ENCODE peak calls at places on chromosome 2, in four cellular contexts. Q is vagina, B is A673, V is BE2C. J is an unnamed sample.

GRCh38 chr2:65779021-65779420 is 346.6 kb upstream of the SPRED2 start:
- DNase-seq in Q (no peak), B (no peak), V (no peak), J (no peak)

GRCh38 chr2:98663521-98664090 is 55.2 kb downstream of the UNC50 start:
- DNase-seq in Q (no peak), B (no peak), V (no peak), J (no peak)

GRCh38 chr2:146623771-146624170 is 1221.1 kb upstream of the ACVR2A start:
- DNase-seq in Q (no peak), B (no peak), V (no peak), J (no peak)

GRCh38 chr2:172427990-172428840 is 829 bp downstream of the ITGA6 start:
- DNase-seq in Q (no peak), B (peak; percentile 39), V (no peak), J (peak; percentile 92)

GRCh38 chr2:169362346-169363026 is at the start of gene LRP2:
- DNase-seq in Q (no peak), B (no peak), V (no peak), J (peak; percentile 84)

GRCh38 chr2:162232611-162233115 is 10.6 kb downstream of the FAP start:
- DNase-seq in Q (no peak), B (no peak), V (no peak), J (no peak)

GRCh38 chr2:125644257-125644656 is 1011.7 kb upstream of the GYPC start:
- DNase-seq in Q (no peak), B (no peak), V (no peak), J (no peak)

GRCh38 chr2:64581018-64581417 is 56.9 kb downstream of the AFTPH start:
- DNase-seq in Q (no peak), B (no peak), V (no peak), J (no peak)

GRCh38 chr2:14866953-14867352 is 234.4 kb downstream of the LRATD1 start:
- DNase-seq in Q (no peak), B (no peak), V (no peak), J (no peak)

GRCh38 chr2:218984239-218985020 is 554 bp downstream of the FEV start:
- DNase-seq in Q (no peak), B (peak; percentile 84), V (peak; percentile 76), J (peak; percentile 78)

GRCh38 chr2:235936493-235936892 is 231.7 kb downstream of the GBX2 start:
- DNase-seq in Q (no peak), B (no peak), V (peak; percentile 56), J (no peak)

GRCh38 chr2:207515671-207516070 is 14.1 kb upstream of the CREB1 start:
- DNase-seq in Q (no peak), B (no peak), V (no peak), J (no peak)

GRCh38 chr2:64212346-64212745 is 68.1 kb upstream of the PELI1 start:
- DNase-seq in Q (no peak), B (no peak), V (no peak), J (no peak)

GRCh38 chr2:38075436-38076249 is at the start of gene CYP1B1:
- DNase-seq in Q (no peak), B (no peak), V (no peak), J (peak; percentile 55)

GRCh38 chr2:174035981-174036742 is 71.0 kb upstream of the SP3 start:
- DNase-seq in Q (peak; percentile 16), B (no peak), V (no peak), J (no peak)

GRCh38 chr2:152790883-152791282 is 72.5 kb downstream of the ARL6IP6 start:
- DNase-seq in Q (no peak), B (no peak), V (no peak), J (no peak)

GRCh38 chr2:149767516-149767974 is 180.0 kb upstream of the MMADHC start:
- DNase-seq in Q (no peak), B (peak; percentile 65), V (no peak), J (no peak)

GRCh38 chr2:159201321-159202063 is 85.0 kb downstream of the WDSUB1 start:
- DNase-seq in Q (no peak), B (no peak), V (no peak), J (no peak)

GRCh38 chr2:175026385-175026784 is 21.2 kb upstream of the CHN1 start:
- DNase-seq in Q (no peak), B (no peak), V (no peak), J (no peak)

GRCh38 chr2:159157361-159158045 is 129.0 kb downstream of the WDSUB1 start:
- DNase-seq in Q (no peak), B (no peak), V (no peak), J (no peak)

GRCh38 chr2:70123051-70123828 is 36.0 kb downstream of the PCBP1 start:
- DNase-seq in Q (no peak), B (peak; percentile 45), V (no peak), J (no peak)

GRCh38 chr2:10225291-10226031 is 77.2 kb upstream of the HPCAL1 start:
- DNase-seq in Q (no peak), B (no peak), V (no peak), J (no peak)

GRCh38 chr2:61175036-61175435 is 13.0 kb downstream of the C2orf74 start:
- DNase-seq in Q (no peak), B (no peak), V (no peak), J (no peak)

GRCh38 chr2:189545424-189545823 is 35.2 kb downstream of the SLC40A1 start:
- DNase-seq in Q (no peak), B (no peak), V (no peak), J (no peak)

GRCh38 chr2:175436076-175436475 is 254.6 kb upstream of the ATP5MC3 start:
- DNase-seq in Q (no peak), B (no peak), V (no peak), J (no peak)

GRCh38 chr2:42132966-42133641 is 36.0 kb upstream of the EML4 start:
- DNase-seq in Q (no peak), B (peak; percentile 94), V (peak; percentile 97), J (peak; percentile 91)

GRCh38 chr2:200330351-200331120 is 24.0 kb downstream of the SPATS2L start:
- DNase-seq in Q (no peak), B (no peak), V (no peak), J (no peak)

GRCh38 chr2:148044322-148044721 is 23.4 kb downstream of the MBD5 start:
- DNase-seq in Q (no peak), B (no peak), V (no peak), J (no peak)

GRCh38 chr2:144459937-144460336 is 60.0 kb downstream of the ZEB2 start:
- DNase-seq in Q (no peak), B (no peak), V (no peak), J (no peak)

GRCh38 chr2:111068435-111069058 is 52.2 kb upstream of the BCL2L11 start:
- DNase-seq in Q (no peak), B (no peak), V (no peak), J (peak; percentile 33)

DNA sequence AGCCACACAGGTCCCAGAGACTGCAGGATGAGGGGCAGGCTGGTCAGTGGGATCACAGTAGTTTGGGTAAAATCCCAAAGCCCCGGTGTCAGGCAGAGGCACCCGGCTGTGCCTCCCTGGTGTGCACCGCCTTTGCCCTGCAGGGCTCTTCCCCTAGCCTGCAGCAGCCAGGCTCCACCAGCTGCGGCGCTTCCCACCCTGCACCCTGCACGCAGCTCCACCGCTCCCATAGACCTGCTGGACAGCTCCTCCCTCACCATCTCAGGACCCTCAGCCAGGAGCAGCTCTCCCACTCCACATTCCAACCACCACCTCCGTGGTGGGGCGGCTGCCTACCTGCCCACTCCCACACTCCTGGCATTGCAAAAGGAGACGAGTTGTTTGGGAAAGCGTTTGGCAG is 287.3 kb upstream of the HDAC4 start:
- DNase-seq in Q (peak; percentile 77), B (peak; percentile 5), V (no peak), J (no peak)
- TF ChIP-seq CTCF in Q (no peak), B (peak; percentile 45), V (no peak), J (peak; percentile 31)

GRCh38 chr2:60053791-60054190 is 499.7 kb downstream of the BCL11A start:
- DNase-seq in Q (no peak), B (no peak), V (no peak), J (peak; percentile 8)

GRCh38 chr2:60054571-60055340 is 498.7 kb downstream of the BCL11A start:
- DNase-seq in Q (no peak), B (no peak), V (no peak), J (no peak)

DNA sequence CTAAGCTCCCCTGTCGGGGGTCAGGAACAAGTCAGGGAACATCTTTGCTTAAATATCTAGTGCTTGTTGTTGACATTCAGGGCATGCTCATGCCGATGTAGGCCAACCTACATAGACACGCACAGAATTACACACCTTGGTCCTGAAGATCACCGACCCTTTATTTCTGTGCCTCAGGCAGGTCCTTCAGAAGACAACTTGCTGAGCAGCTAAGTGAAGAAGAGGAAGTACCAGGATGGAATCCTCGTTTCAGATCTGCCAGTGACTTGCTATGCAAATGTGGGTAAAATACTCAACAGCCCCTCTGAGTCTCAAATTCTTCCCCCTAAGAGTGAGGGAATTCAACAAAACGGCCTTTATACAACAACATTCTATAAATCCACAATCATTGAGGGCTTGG is 494.7 kb downstream of the BCL11A start:
- DNase-seq in Q (no peak), B (no peak), V (no peak), J (no peak)
- H3K4me3 ChIP-seq in Q (no peak overlapping the region), B (no peak overlapping the region), V (no peak overlapping the region), J (no peak overlapping the region)

GRCh38 chr2:51710222-51710621 is 678.3 kb upstream of the NRXN1 start:
- DNase-seq in Q (no peak), B (peak; percentile 3), V (peak; percentile 8), J (no peak)
- TF ChIP-seq CTCF in Q (no peak), B (peak; percentile 18), V (peak; percentile 53), J (no peak)

GRCh38 chr2:95359035-95359434 is 43.5 kb upstream of the FAHD2A start:
- DNase-seq in Q (peak; percentile 34), B (peak; percentile 21), V (no peak), J (no peak)
- H3K4me3 ChIP-seq in Q (no peak overlapping the region), B (no peak overlapping the region), V (no peak overlapping the region), J (no peak overlapping the region)

DNA sequence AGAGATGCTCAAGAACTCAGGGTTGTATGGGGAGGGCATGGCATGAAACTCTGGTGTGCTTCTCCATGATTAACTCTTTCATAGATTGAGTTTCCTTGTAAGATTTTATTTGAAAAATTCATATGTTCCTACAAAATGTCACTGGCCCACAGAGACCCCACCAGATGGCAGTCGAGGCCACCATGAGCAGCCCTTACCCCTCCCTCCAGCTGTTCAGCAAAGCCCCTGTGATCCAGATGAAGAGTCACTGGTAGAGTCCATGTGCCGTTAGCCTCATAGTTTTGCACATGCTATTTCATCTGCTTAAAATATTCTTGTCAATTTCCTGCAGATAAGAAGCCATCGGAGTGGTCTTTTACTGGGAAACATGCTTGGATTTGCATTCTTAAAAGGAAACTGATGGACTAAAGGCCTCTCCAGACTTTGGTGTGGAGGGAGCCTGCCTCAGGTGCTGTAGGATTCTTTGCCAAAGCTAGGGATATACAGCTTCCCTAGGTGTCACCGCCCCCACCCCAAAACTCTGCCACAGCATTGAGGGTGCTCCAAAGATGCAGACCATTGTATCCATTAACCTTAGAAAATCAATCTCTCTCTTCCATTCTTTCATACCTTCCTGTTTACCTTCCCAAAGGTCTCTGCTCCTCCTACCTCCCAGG is 18.8 kb downstream of the ZNF385B start:
- DNase-seq in Q (no peak), B (peak; percentile 62), V (peak; percentile 48), J (no peak)
- TF ChIP-seq CTCF in Q (no peak), B (peak; percentile 70), V (peak; percentile 52), J (no peak)

GRCh38 chr2:74374509-74375205 is 5.5 kb downstream of the DCTN1 start:
- DNase-seq in Q (no peak), B (peak; percentile 34), V (peak; percentile 86), J (peak; percentile 69)
- H3K4me3 ChIP-seq in Q (peak overlapping the region; percentile 31), B (no peak overlapping the region), V (peak overlapping the region; percentile 71), J (peak overlapping the region; percentile 35)

GRCh38 chr2:121873870-121874269 is 118.4 kb downstream of the TSN start:
- DNase-seq in Q (no peak), B (no peak), V (no peak), J (no peak)
- TF ChIP-seq CTCF in Q (no peak), B (no peak), V (no peak), J (no peak)